ENCODE peak calls at places on chromosome 6, in five cellular contexts. S is heart left ventricle, X is cardiac fibroblast, U is K562, V is fibroblast of pulmonary artery. E is an unnamed sample.
A peak's percentile ranks its signal among the peaks of the same experiment; 100 is the strongest.

GRCh38 chr6:3874069-3874468 is 24.9 kb downstream of the FAM50B start:
- DNase-seq in S (no peak), X (no peak), U (no peak), V (no peak), E (no peak)

GRCh38 chr6:136968831-136969230 is 46.7 kb downstream of the SLC35D3 start:
- DNase-seq in S (peak; percentile 91), X (no peak), U (no peak), V (no peak), E (no peak)

GRCh38 chr6:7991992-7992815 is 72.0 kb downstream of the BLOC1S5 start:
- DNase-seq in S (peak; percentile 30), X (peak; percentile 94), U (peak; percentile 50), V (peak; percentile 96), E (peak; percentile 78)

GRCh38 chr6:170575250-170575649 is 9.2 kb downstream of the PDCD2 start:
- DNase-seq in S (no peak), X (peak; percentile 18), U (peak; percentile 39), V (peak; percentile 26), E (no peak)

GRCh38 chr6:155481215-155481614 is 25.6 kb upstream of the NOX3 start:
- DNase-seq in S (no peak), X (peak; percentile 20), U (no peak), V (no peak), E (no peak)

GRCh38 chr6:17589402-17590116 is 10.5 kb upstream of the FAM8A1 start:
- DNase-seq in S (no peak), X (peak; percentile 68), U (no peak), V (peak; percentile 81), E (no peak)

GRCh38 chr6:55980627-55981211 is 105.3 kb upstream of the BMP5 start:
- DNase-seq in S (no peak), X (peak; percentile 68), U (no peak), V (peak; percentile 68), E (peak; percentile 29)

GRCh38 chr6:159180001-159180400 is 10.8 kb downstream of the FNDC1 start:
- DNase-seq in S (no peak), X (peak; percentile 88), U (no peak), V (peak; percentile 63), E (no peak)

GRCh38 chr6:167670938-167671338 is 155.8 kb upstream of the AFDN start:
- DNase-seq in S (no peak), X (no peak), U (no peak), V (no peak), E (no peak)

GRCh38 chr6:117918454-117918853 is 11.4 kb downstream of the SLC35F1 start:
- DNase-seq in S (no peak), X (no peak), U (no peak), V (no peak), E (no peak)

GRCh38 chr6:79894939-79895338 is 52.4 kb downstream of the ELOVL4 start:
- DNase-seq in S (no peak), X (peak; percentile 26), U (no peak), V (no peak), E (no peak)

GRCh38 chr6:2351807-2352431 is 106.5 kb upstream of the GMDS start:
- DNase-seq in S (no peak), X (peak; percentile 46), U (no peak), V (peak; percentile 49), E (no peak)

GRCh38 chr6:78835817-78836216 is 31.5 kb upstream of the IRAK1BP1 start:
- DNase-seq in S (no peak), X (peak; percentile 18), U (no peak), V (peak; percentile 31), E (peak; percentile 26)

GRCh38 chr6:13328076-13328874 is at the start of gene TBC1D7:
- DNase-seq in S (peak; percentile 93), X (peak; percentile 96), U (peak; percentile 98), V (peak; percentile 93), E (peak; percentile 91)

GRCh38 chr6:97282726-97283617 is at the start of gene MMS22L:
- DNase-seq in S (peak; percentile 96), X (peak; percentile 97), U (peak; percentile 91), V (peak; percentile 97), E (peak; percentile 97)
- TF ChIP-seq CTCF in S (no peak), X (no peak), U (no peak), V (no peak), E (no peak)

DNA sequence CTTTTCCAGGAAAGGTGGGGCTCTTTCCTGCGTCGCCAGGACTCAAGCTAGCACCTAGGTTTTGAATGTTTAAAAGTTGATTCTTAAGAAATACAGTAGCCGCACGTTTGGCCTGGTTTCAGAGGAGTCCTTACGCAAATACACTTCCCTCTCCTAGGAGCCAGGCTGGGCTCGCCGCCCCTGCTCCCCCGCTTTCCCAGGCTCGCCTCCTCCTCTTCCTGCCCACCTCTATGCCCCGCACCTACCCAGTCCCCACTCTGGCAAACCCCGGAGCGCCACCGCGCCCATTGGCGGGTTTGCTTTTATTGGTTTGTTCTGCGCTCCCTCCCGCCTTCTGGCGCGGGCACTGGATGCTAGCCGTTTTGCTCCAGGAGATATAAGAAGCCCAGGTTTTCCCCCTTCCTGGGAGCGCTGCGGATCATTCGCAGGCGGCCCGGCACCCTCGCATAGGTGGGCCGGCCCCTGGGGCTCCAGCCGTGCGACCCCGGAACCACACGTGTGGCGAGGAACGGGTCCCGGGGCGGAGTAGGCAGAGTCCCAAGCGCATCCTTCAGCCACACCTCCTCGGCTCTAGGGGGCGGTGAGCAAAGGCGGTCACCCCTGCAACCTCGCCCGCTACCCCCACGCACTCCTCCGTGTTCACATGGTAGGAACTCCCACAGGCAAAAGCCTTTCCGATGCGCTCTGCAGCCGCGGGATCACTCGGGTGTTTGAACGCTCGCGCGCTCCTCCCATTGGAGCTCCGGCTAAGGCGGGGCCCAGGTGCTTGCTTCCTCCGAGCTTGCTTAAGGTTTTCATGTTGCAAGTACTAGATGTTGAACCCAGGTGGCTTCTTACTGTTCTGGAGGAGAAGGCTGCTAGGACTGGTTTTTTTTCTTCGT is 119.0 kb downstream of the RTN4IP1 start:
- DNase-seq in S (peak; percentile 48), X (peak; percentile 59), U (no peak), V (peak; percentile 47), E (peak; percentile 47)
- TF ChIP-seq CTCF in S (no peak), X (no peak), U (no peak), V (no peak), E (no peak)

GRCh38 chr6:38198219-38198618 is 378.7 kb downstream of the ZFAND3 start:
- DNase-seq in S (no peak), X (no peak), U (no peak), V (no peak), E (no peak)
- TF ChIP-seq CTCF in S (no peak), X (no peak), U (peak; percentile 48), V (no peak), E (no peak)

DNA sequence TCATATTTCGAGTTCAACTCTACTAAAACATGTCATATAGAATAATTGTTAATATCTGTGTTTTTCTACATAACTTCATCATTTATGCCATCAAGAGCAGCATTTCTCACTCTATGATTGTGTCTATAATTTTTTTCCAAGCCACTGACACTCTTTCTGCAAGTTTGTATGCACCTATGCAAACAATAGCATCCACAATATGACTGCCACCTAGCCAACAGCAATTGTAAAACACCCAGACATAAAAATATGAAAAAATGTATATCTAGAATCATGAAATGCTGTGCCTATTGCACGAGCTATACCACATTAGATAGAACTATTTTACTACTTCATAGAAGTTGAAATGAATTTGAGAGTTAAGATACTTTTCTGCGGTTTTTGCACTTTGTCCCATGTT is 286.5 kb upstream of the MARCKS start:
- DNase-seq in S (no peak), X (no peak), U (no peak), V (no peak), E (no peak)
- TF ChIP-seq CTCF in S (no peak), X (peak; percentile 15), U (no peak), V (peak; percentile 30), E (no peak)

GRCh38 chr6:114108119-114109002 is 137.4 kb upstream of the HDAC2 start:
- DNase-seq in S (peak; percentile 73), X (peak; percentile 79), U (peak; percentile 11), V (peak; percentile 77), E (peak; percentile 64)
- TF ChIP-seq CTCF in S (peak; percentile 59), X (peak; percentile 88), U (peak; percentile 56), V (peak; percentile 86), E (peak; percentile 80)

GRCh38 chr6:134123666-134124208 is 71.3 kb upstream of the SLC2A12 start:
- DNase-seq in S (no peak), X (peak; percentile 74), U (peak; percentile 19), V (peak; percentile 88), E (peak; percentile 75)
- TF ChIP-seq CTCF in S (peak; percentile 76), X (peak; percentile 57), U (peak; percentile 38), V (peak; percentile 58), E (peak; percentile 71)

DNA sequence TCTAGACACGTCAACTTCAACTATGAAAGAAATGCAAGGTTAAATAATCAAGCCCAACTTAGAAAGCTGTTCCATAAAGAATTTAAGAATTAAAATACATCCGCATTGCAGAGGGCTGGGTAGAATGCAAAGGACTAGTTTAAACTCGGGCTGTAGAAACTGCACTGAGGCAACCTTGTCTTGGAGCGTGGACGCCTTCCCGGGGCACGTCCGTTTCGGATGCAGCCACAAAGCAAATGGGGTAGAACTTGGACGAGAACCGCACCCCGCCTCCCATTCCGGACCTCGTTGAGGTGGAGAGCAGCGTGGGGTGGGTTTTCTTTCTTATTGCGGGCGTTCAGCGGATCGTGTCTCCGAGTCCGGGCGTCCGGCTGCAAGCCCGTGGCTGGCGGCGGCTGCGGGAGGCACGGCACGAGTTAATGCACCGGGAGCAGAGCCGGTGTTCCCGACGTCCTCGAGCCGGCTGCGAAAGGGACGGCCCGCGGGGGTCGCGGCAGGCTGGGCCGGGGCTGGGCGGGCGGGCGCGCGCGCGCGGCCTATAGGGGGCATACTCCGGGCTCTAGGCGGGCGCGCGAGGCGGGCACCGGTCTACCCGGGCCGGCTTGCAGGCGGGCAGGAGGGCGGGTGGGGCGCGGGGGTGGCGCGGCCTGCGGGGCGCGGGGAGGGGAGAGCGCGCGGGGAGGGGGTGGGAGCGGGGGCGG is 2.0 kb downstream of the JARID2 start:
- DNase-seq in S (peak; percentile 67), X (peak; percentile 67), U (peak; percentile 83), V (peak; percentile 67), E (peak; percentile 49)
- TF ChIP-seq CTCF in S (no peak), X (no peak), U (peak; percentile 40), V (no peak), E (no peak)

DNA sequence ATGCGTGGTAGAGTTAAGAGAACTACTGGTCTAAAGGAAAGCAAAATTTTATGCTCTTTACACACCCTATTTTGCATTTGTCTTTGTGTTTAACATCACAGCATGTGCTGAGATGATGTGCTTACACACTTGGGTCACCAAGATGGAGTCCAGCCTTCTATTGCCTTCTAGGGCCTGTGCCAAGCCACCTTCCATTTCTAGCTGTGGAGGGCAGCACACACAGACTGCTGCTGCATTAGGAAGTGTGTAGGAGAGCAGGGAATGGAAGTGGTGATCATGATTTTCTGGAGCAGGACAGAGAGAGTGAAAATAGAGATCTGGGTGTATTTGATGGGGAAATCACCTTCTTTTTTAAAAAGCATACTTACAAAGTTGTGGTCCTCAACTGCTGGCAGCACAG is 191.6 kb downstream of the SOX4 start:
- DNase-seq in S (no peak), X (no peak), U (no peak), V (no peak), E (no peak)
- TF ChIP-seq CTCF in S (no peak), X (no peak), U (no peak), V (no peak), E (no peak)

E was measured in MM.1S.